ENCODE peak calls at places on chromosomes 11 and 22, in ten cellular contexts. P is iPS DF 6.9; W is aorta; X is HCT116; L is substantia nigra; N is CD4-positive, alpha-beta T cell; R is fibroblast of lung; F is left lung; Y is naive thymus-derived CD4-positive, alpha-beta T cell; Q is brain microvascular endothelial cell. G is an unnamed sample.

GRCh38 chr11:92893276-92893675 is 76.2 kb upstream of the MTNR1B start:
- DNase-seq in P (no peak), W (no peak), X (no peak), L (no peak), N (no peak), R (peak), F (no peak), Y (no peak), Q (no peak), G (no peak)

GRCh38 chr11:94747136-94748110 is 20.7 kb upstream of the AMOTL1 start:
- DNase-seq in P (no peak), W (no peak), X (no peak), L (no peak), N (no peak), R (no peak), F (no peak), Y (no peak), Q (no peak), G (peak)

GRCh38 chr11:77087723-77088225 is 14.9 kb upstream of the OMP start:
- DNase-seq in P (no peak), W (no peak), X (no peak), L (no peak), N (no peak), R (no peak), F (no peak), Y (no peak), Q (no peak), G (no peak)

GRCh38 chr22:40709752-40710413 is 30.6 kb downstream of the MCHR1 start:
- DNase-seq in P (no peak), W (peak), X (no peak), L (no peak), N (no peak), R (no peak), F (peak), Y (no peak), Q (no peak), G (no peak)

GRCh38 chr11:15770798-15771414 is 585.4 kb downstream of the SOX6 start:
- DNase-seq in P (peak), W (peak), X (peak), L (no peak), N (no peak), R (peak), F (no peak), Y (no peak), Q (peak), G (no peak)

GRCh38 chr11:104876838-104877500 is 21.3 kb downstream of the CASP12 start:
- DNase-seq in P (no peak), W (no peak), X (no peak), L (no peak), N (no peak), R (no peak), F (no peak), Y (peak), Q (no peak), G (no peak)

GRCh38 chr11:64025205-64025604 is 10.5 kb upstream of the FLRT1 start:
- DNase-seq in P (no peak), W (no peak), X (no peak), L (no peak), N (no peak), R (no peak), F (no peak), Y (no peak), Q (no peak), G (no peak)

GRCh38 chr11:44319170-44319551 is 9.2 kb upstream of the ALX4 start:
- DNase-seq in P (no peak), W (no peak), X (no peak), L (no peak), N (no peak), R (no peak), F (no peak), Y (no peak), Q (no peak), G (no peak)

GRCh38 chr11:8094656-8095055 is 13.6 kb downstream of the TUB start:
- DNase-seq in P (no peak), W (no peak), X (no peak), L (no peak), N (no peak), R (no peak), F (no peak), Y (no peak), Q (no peak), G (no peak)

GRCh38 chr11:124602193-124602592 is 9.0 kb upstream of the PANX3 start:
- DNase-seq in P (no peak), W (no peak), X (peak), L (no peak), N (no peak), R (peak), F (no peak), Y (no peak), Q (peak), G (no peak)

GRCh38 chr11:11849127-11849746 is 7.5 kb downstream of the USP47 start:
- DNase-seq in P (no peak), W (no peak), X (peak), L (peak), N (peak), R (peak), F (peak), Y (peak), Q (peak), G (no peak)

GRCh38 chr11:87926250-87926970 is 248.8 kb downstream of the RAB38 start:
- DNase-seq in P (no peak), W (no peak), X (peak), L (no peak), N (no peak), R (peak), F (no peak), Y (no peak), Q (peak), G (peak)

GRCh38 chr11:128714881-128715280 is 21.0 kb downstream of the FLI1 start:
- DNase-seq in P (no peak), W (no peak), X (no peak), L (no peak), N (no peak), R (peak), F (no peak), Y (no peak), Q (peak), G (peak)

GRCh38 chr22:44869196-44869595 is 116.8 kb downstream of the ARHGAP8 start:
- DNase-seq in P (no peak), W (no peak), X (no peak), L (no peak), N (no peak), R (peak), F (no peak), Y (no peak), Q (no peak), G (no peak)

GRCh38 chr22:49334589-49334873 is 493.1 kb downstream of the BRD1 start:
- DNase-seq in P (no peak), W (no peak), X (no peak), L (no peak), N (no peak), R (no peak), F (no peak), Y (no peak), Q (no peak), G (no peak)

GRCh38 chr11:12864316-12865156 is 144.6 kb upstream of the RASSF10 start:
- DNase-seq in P (peak), W (no peak), X (no peak), L (no peak), N (no peak), R (peak), F (no peak), Y (no peak), Q (peak), G (no peak)

GRCh38 chr11:100632970-100633452 is 54.1 kb upstream of the ARHGAP42 start:
- DNase-seq in P (no peak), W (peak), X (no peak), L (peak), N (no peak), R (peak), F (peak), Y (no peak), Q (peak), G (no peak)

GRCh38 chr22:44207173-44207980 is 26.7 kb downstream of the PARVG start:
- DNase-seq in P (no peak), W (no peak), X (no peak), L (no peak), N (no peak), R (no peak), F (no peak), Y (no peak), Q (no peak), G (no peak)

GRCh38 chr22:46087336-46087690 is 63.0 kb upstream of the PPARA start:
- DNase-seq in P (no peak), W (no peak), X (no peak), L (no peak), N (no peak), R (no peak), F (no peak), Y (no peak), Q (no peak), G (no peak)

GRCh38 chr11:82246926-82247325 is 486.7 kb downstream of the FAM181B start:
- DNase-seq in P (no peak), W (no peak), X (no peak), L (no peak), N (no peak), R (no peak), F (no peak), Y (no peak), Q (no peak), G (no peak)

GRCh38 chr11:32255876-32256275 is 165.0 kb downstream of the RCN1 start:
- DNase-seq in P (no peak), W (no peak), X (no peak), L (peak), N (no peak), R (no peak), F (no peak), Y (no peak), Q (no peak), G (no peak)

GRCh38 chr11:111331711-111332479 is 33.5 kb downstream of the POU2AF3 start:
- DNase-seq in P (no peak), W (peak), X (no peak), L (no peak), N (no peak), R (peak), F (no peak), Y (no peak), Q (no peak), G (no peak)

GRCh38 chr11:124745835-124746620 is 6.0 kb downstream of the VSIG2 start:
- DNase-seq in P (no peak), W (no peak), X (no peak), L (no peak), N (no peak), R (no peak), F (no peak), Y (no peak), Q (no peak), G (no peak)

GRCh38 chr11:70826541-70826943 is 425.8 kb downstream of the SHANK2 start:
- DNase-seq in P (no peak), W (no peak), X (no peak), L (peak), N (no peak), R (no peak), F (no peak), Y (no peak), Q (no peak), G (no peak)

GRCh38 chr22:27399161-27399560 is 402.4 kb downstream of the MN1 start:
- DNase-seq in P (no peak), W (no peak), X (no peak), L (no peak), N (no peak), R (no peak), F (no peak), Y (no peak), Q (no peak), G (no peak)

GRCh38 chr22:37012956-37013355 is 6.3 kb downstream of the TST start:
- DNase-seq in P (no peak), W (no peak), X (no peak), L (no peak), N (no peak), R (no peak), F (no peak), Y (no peak), Q (no peak), G (no peak)

GRCh38 chr11:14907411-14908213 is 15.6 kb upstream of the CYP2R1 start:
- DNase-seq in P (no peak), W (peak), X (no peak), L (peak), N (peak), R (peak), F (peak), Y (peak), Q (peak), G (no peak)

DNA sequence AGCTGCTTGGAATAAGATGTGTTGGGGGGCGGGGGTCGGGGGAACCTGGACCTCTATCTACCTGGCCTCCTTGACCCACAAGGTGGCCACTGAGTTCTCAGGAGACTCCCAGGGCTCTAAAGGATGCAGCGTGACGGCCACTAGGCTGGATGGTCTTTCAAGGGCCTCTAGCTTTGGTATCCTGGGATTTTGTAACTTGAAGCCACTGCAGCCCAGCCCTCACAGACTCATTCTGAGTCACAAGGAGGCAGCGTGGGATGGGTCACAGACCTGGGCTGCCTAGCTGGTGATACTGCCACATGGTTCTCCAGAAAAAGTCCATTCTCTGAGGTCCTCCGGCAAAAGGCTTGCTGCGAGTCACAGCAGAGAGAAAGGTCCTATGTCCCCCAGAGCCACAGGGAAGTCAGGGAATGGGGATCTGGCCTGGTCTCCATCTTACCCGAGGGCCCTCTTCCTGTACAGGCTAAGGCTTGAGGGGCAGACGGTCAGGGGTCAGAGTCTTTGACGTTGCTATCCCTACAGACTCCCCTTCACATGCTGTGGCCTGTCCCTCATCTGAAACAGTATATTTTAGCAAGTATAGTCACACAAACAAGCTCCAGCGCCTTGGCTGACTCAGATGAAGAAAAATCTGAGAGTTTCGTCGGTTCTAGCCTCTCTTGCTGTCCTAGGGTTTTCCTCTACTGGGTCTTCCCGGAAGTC is 52.4 kb downstream of the KCNC1 start:
- DNase-seq in P (no peak), W (no peak), X (peak), L (no peak), N (no peak), R (peak), F (no peak), Y (no peak), Q (peak), G (peak)
- H3K27ac ChIP-seq in P (no peak), W (no peak), X (no peak), L (no peak), N (no peak), R (peak), F (no peak), Y (no peak), Q (peak), G (peak)

DNA sequence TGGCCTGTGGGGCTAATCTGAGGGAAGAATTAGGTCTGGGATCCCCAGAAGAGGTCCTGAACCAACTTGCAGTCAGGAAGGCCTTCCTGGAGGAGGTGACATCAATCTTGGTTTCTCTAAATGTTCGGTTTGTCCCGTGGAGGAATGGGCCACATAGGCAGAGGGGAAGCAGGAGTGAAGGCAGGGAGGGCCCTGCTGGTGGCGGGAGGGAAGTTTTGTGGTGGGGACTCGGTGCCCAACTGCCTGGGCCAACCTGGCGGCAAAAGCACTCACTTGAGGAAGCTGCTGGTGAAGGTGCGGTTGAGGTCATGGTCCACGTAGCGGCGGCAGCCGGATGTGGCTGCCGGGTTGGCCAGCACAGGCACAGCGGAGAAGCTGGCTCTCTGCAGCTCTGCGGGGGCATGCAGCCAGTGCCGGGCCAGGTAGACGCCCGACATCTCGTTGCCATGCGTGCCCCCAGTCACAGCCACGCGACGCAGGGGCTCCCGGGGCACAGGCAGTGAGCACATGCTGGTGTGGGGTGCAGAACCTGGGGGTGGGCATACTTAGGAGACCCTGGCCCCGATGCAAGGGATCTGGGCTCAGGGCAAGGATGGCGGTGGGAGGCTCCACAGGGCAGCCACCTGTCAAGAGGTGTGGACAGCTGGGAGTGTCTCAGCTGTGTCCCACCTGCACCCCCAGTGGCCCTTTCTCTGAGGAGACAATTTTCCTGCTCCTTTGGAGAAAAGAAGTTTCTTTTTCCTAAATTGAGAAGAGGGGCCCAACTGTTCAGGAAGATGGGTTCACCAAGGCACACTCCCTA is 3.8 kb downstream of the ACY3 start:
- DNase-seq in P (no peak), W (peak), X (no peak), L (no peak), N (peak), R (no peak), F (peak), Y (no peak), Q (no peak), G (no peak)
- H3K27ac ChIP-seq in P (no peak), W (no peak), X (no peak), L (no peak), N (no peak), R (no peak), F (no peak), Y (no peak), Q (no peak), G (no peak)

DNA sequence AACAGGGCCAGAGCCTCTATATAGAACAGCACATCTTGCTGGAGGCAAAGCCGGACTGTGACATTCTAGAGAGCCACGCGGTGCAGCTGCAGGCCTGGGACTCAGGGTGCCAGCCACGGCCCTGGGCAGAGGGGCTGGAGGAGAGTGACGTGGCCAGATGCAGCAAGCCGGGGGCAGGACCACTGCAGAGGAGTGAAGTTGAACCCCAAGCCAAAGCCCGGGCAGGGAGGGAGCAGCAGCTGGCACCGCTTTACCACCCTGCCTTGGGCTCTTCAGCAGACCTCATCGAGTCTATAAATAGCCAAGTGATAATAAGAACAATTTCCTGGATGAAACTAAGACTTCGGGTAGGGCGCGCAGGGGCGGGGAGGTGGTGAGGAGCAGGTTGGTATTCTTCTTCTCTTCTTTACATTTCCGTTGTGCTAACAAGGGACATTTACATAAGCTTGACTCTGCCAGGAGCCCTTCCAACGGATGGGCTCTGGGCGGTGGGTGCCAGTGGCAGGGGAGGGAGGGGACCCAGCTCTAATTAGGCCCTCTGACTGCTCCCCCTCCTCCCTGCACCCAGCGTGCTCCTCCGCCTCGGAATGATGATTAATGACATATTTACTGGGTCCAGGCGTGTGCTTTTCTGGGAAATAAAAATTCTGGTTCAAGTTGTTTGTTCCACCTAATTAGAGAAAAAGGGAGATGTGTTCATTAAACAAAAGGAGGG is 110.2 kb downstream of the ST3GAL4 start:
- DNase-seq in P (no peak), W (no peak), X (no peak), L (no peak), N (no peak), R (no peak), F (no peak), Y (peak), Q (no peak), G (no peak)
- H3K27ac ChIP-seq in P (no peak), W (no peak), X (no peak), L (peak), N (no peak), R (no peak), F (peak), Y (no peak), Q (no peak), G (no peak)

DNA sequence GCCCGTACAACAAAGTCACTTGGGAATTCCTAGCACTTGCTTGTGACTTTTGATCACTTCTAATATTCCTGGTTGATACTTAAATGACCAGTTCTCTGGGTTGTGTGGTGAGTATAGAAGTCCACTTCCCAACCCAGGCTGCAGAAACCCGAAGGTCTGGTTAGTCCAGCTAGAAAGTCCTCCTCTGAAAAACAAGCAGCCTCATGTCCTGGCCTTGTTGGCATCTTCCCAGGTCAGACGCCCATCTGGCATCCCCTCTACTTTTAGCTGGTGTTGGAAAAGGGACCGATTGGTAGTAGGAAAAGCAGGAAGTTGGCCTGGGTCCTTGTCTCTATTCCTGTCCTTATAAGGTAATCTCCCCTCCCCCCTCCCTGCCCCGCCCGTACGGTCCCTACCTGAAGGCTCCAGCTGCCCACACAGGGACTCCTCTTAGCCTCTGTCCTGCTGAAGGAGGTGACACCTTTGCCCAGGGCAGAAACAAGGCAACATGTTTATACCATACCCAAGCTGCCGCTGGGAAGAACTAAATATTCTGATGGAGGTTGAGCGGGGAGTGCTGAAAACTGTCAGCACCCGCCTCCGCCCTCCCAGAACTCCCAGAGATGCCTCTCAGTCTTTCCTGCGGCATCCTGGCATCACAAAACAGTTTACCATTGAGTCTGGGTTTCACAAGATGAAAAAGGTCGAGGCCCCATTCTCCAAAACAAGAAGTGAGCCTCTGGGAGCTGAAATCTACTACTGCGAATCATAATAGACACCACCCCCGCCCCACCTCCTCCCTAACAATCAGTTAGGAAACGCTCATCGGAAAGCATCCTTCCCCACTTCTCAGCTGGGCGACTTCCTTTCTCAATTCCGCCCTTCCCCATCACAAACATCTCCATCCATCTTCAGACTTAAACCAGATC is 1.3 kb downstream of the SUN2 start:
- DNase-seq in P (no peak), W (peak), X (no peak), L (peak), N (no peak), R (peak), F (peak), Y (no peak), Q (no peak), G (peak)
- H3K27ac ChIP-seq in P (no peak), W (peak), X (peak), L (peak), N (peak), R (peak), F (peak), Y (peak), Q (peak), G (peak)